ENCODE peak calls at places on chromosomes 5 and 9, in eight cellular contexts. Y is A549, R is H54, L is stomach, U is uterus, S is HCT116, M is ovary, H is adrenal gland. P is an unnamed sample.
A peak's percentile ranks its signal among the peaks of the same experiment; 100 is the strongest.

GRCh38 chr5:159854916-159855315 is 61.4 kb upstream of the ADRA1B start:
- DNase-seq in Y (no peak), R (no peak), L (no peak), U (no peak), S (no peak), M (no peak), H (no peak), P (no peak)

GRCh38 chr5:3694819-3695218 is 99.2 kb downstream of the IRX1 start:
- DNase-seq in Y (no peak), R (no peak), L (no peak), U (no peak), S (no peak), M (no peak), H (no peak), P (no peak)

GRCh38 chr9:16213781-16214515 is 656.5 kb downstream of the BNC2 start:
- DNase-seq in Y (peak; percentile 81), R (peak; percentile 66), L (peak; percentile 79), U (peak; percentile 89), S (no peak), M (peak; percentile 78), H (peak; percentile 65), P (no peak)

GRCh38 chr5:157198277-157199058 is 17.8 kb downstream of the ITK start:
- DNase-seq in Y (no peak), R (no peak), L (peak; percentile 29), U (no peak), S (no peak), M (no peak), H (no peak), P (no peak)

GRCh38 chr5:42611437-42611836 is 145.2 kb upstream of the CCDC152 start:
- DNase-seq in Y (no peak), R (no peak), L (no peak), U (no peak), S (no peak), M (no peak), H (no peak), P (no peak)

GRCh38 chr5:5298068-5298633 is 124.3 kb upstream of the ICE1 start:
- DNase-seq in Y (no peak), R (no peak), L (no peak), U (no peak), S (no peak), M (no peak), H (no peak), P (no peak)

GRCh38 chr9:131525643-131526565 is 5.2 kb downstream of the UCK1 start:
- DNase-seq in Y (no peak), R (no peak), L (no peak), U (no peak), S (no peak), M (no peak), H (no peak), P (no peak)

GRCh38 chr9:131627846-131628820 is 82.8 kb downstream of the PRRT1B start:
- DNase-seq in Y (no peak), R (no peak), L (peak; percentile 75), U (no peak), S (no peak), M (no peak), H (peak; percentile 92), P (no peak)

GRCh38 chr5:142866563-142867275 is 96.5 kb downstream of the ARHGAP26 start:
- DNase-seq in Y (peak; percentile 82), R (no peak), L (peak; percentile 58), U (peak; percentile 59), S (peak; percentile 67), M (no peak), H (peak; percentile 48), P (peak; percentile 74)

GRCh38 chr9:75658301-75658919 is 232.1 kb upstream of the PCSK5 start:
- DNase-seq in Y (no peak), R (no peak), L (no peak), U (no peak), S (no peak), M (no peak), H (no peak), P (no peak)

GRCh38 chr5:156541582-156541981 is 214.6 kb downstream of the SGCD start:
- DNase-seq in Y (no peak), R (no peak), L (no peak), U (no peak), S (no peak), M (no peak), H (no peak), P (no peak)

GRCh38 chr5:74194196-74194595 is 446.3 kb downstream of the ENC1 start:
- DNase-seq in Y (no peak), R (no peak), L (no peak), U (no peak), S (no peak), M (no peak), H (no peak), P (no peak)

GRCh38 chr5:63572751-63573150 is 389.5 kb downstream of the HTR1A start:
- DNase-seq in Y (no peak), R (no peak), L (no peak), U (no peak), S (no peak), M (no peak), H (no peak), P (no peak)

GRCh38 chr5:59124983-59125960 is 542.4 kb downstream of the RAB3C start:
- DNase-seq in Y (peak; percentile 69), R (no peak), L (no peak), U (no peak), S (no peak), M (peak; percentile 23), H (no peak), P (no peak)

GRCh38 chr9:69885931-69886330 is 65.3 kb downstream of the CFAP95 start:
- DNase-seq in Y (peak; percentile 14), R (no peak), L (no peak), U (no peak), S (no peak), M (no peak), H (no peak), P (no peak)

GRCh38 chr9:35730486-35730854 is 1.5 kb downstream of the TLN1 start:
- DNase-seq in Y (no peak), R (no peak), L (no peak), U (no peak), S (no peak), M (no peak), H (no peak), P (no peak)

GRCh38 chr9:131487621-131488031 is 15.1 kb upstream of the POMT1 start:
- DNase-seq in Y (no peak), R (no peak), L (no peak), U (no peak), S (no peak), M (no peak), H (no peak), P (no peak)

GRCh38 chr5:181061645-181062044 is 21.6 kb downstream of the BTNL9 start:
- DNase-seq in Y (no peak), R (no peak), L (no peak), U (no peak), S (no peak), M (no peak), H (no peak), P (no peak)

GRCh38 chr5:124655943-124656459 is 90.4 kb downstream of the ZNF608 start:
- DNase-seq in Y (peak; percentile 91), R (peak; percentile 19), L (peak; percentile 70), U (no peak), S (peak; percentile 78), M (no peak), H (no peak), P (peak; percentile 18)
- TF ChIP-seq POLR2A in Y (no peak), R (no peak), L (no peak), U (no peak), S (no peak), M (no peak), H (no peak), P (no peak)

DNA sequence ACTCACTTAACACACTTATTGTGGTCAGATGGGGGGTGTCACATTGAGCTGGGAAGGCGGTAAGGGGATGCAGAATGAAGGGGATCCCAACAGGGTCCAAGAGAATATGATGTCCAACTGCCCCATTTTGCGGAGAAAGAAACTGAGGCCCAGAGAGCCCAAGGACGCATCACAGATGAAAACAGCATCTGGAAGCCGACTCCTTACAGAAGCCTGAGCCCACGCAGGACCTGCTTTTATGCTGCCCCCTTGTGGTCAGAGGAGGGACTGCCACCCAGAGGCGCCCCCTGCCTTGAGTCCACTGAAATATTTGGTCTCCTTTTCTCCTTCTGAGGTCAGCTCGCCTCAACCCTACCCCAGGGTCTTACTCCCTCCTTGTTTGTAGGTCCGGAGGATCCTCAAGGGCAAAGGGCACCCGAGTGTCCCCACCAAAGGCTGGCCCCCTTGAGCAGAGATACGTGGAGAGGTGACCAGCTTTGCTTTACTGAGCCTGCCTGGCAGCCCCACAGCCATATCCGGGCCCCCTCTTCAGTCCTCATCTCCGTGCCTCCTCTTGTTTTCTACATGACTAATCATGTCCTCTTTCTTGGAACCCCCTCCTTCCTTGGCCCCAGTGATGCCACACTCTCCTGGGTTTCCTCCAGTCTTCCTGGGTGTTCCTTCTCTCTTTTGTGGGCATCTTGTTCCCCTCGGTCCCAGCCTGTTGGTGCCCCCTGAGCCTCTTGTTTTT is 30.0 kb upstream of the TTLL11 start:
- DNase-seq in Y (peak; percentile 73), R (peak; percentile 98), L (peak; percentile 76), U (peak; percentile 64), S (peak; percentile 59), M (peak; percentile 65), H (peak; percentile 88), P (peak; percentile 77)
- TF ChIP-seq POLR2A in Y (no peak), R (no peak), L (no peak), U (no peak), S (no peak), M (no peak), H (no peak), P (no peak)

GRCh38 chr5:179530069-179530998 is 20.0 kb upstream of the RUFY1 start:
- DNase-seq in Y (peak; percentile 29), R (no peak), L (peak; percentile 62), U (peak; percentile 58), S (no peak), M (peak; percentile 44), H (peak; percentile 55), P (peak; percentile 34)

GRCh38 chr5:179536676-179537075 is 13.7 kb upstream of the RUFY1 start:
- DNase-seq in Y (no peak), R (no peak), L (no peak), U (no peak), S (no peak), M (no peak), H (no peak), P (no peak)

GRCh38 chr5:179533024-179533423 is 17.3 kb upstream of the RUFY1 start:
- DNase-seq in Y (no peak), R (no peak), L (no peak), U (no peak), S (no peak), M (no peak), H (no peak), P (no peak)

GRCh38 chr5:179533907-179534306 is 16.4 kb upstream of the RUFY1 start:
- DNase-seq in Y (no peak), R (no peak), L (no peak), U (no peak), S (no peak), M (no peak), H (no peak), P (no peak)

DNA sequence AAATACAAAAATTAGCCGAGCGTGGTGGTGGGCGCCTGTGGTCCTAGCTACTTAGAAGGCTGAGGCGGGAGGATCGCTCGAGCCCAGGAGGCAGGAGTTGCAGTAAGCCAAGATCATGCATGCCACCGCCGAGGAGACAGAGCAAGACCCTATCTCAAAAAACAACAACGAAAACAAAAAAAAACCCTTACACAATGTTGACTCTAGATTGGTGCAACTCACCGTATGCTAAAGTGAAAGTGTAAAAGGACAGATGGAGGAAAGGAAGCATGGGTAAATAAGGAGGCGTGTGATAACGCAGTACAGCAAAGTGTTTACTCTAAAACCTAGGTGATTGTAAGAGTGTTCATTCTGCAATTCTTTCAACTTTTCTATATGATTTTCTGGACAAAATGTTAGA is 15.9 kb upstream of the RUFY1 start:
- DNase-seq in Y (no peak), R (no peak), L (no peak), U (no peak), S (no peak), M (no peak), H (no peak), P (no peak)
- TF ChIP-seq POLR2A in Y (no peak), R (no peak), L (no peak), U (no peak), S (no peak), M (no peak), H (no peak), P (no peak)

GRCh38 chr5:399296-400281 is 43.4 kb upstream of the EXOC3 start:
- DNase-seq in Y (peak; percentile 47), R (no peak), L (peak; percentile 74), U (peak; percentile 65), S (peak; percentile 40), M (peak; percentile 94), H (peak; percentile 77), P (peak; percentile 100)
- TF ChIP-seq POLR2A in Y (no peak), R (no peak), L (no peak), U (no peak), S (no peak), M (peak; percentile 5), H (no peak), P (peak; percentile 82)